ENCODE peak calls at places on chromosomes 3 and 15, in seven cellular contexts. T is amniotic stem cell; C is activated CD4-positive, CD25-positive, alpha-beta regulatory T cell; K is stimulated activated naive CD8-positive, alpha-beta T cell treated with anti-CD3 and anti-CD28 coated beads, Interleukin-15, Interleukin-2, amounts not matched to agents 100 U/mL and 50 U/mL, for 24 hours; S is natural killer cell; Q is fibroblast of pulmonary artery; J is foreskin fibroblast. V is an unnamed sample.

GRCh38 chr3:14140668-14141067 is 15.8 kb downstream of the TMEM43 start:
- DNase-seq in T (no peak), C (no peak), K (no peak), S (no peak), Q (no peak), J (no peak), V (no peak)

GRCh38 chr15:69958494-69959134 is 139.1 kb downstream of the TLE3 start:
- DNase-seq in T (no peak), C (no peak), K (no peak), S (no peak), Q (no peak), J (no peak), V (no peak)

GRCh38 chr3:151871639-151872468 is 1.6 kb upstream of the SUCNR1 start:
- DNase-seq in T (no peak), C (no peak), K (no peak), S (no peak), Q (peak; percentile 43), J (no peak), V (no peak)

GRCh38 chr3:195870442-195870841 is 37.9 kb downstream of the TNK2 start:
- DNase-seq in T (no peak), C (no peak), K (no peak), S (no peak), Q (no peak), J (no peak), V (no peak)

GRCh38 chr3:117645561-117646242 is 936.1 kb downstream of the TUSC7 start:
- DNase-seq in T (no peak), C (no peak), K (no peak), S (no peak), Q (no peak), J (no peak), V (no peak)

GRCh38 chr15:89378699-89379422 is 44.2 kb upstream of the POLG start:
- DNase-seq in T (no peak), C (no peak), K (no peak), S (no peak), Q (no peak), J (no peak), V (no peak)

GRCh38 chr15:101534376-101534970 is 45.0 kb upstream of the PCSK6 start:
- DNase-seq in T (no peak), C (no peak), K (no peak), S (no peak), Q (no peak), J (no peak), V (peak; percentile 1)

GRCh38 chr3:49469037-49469875 is 811 bp upstream of the DAG1 start:
- DNase-seq in T (peak; percentile 71), C (no peak), K (peak; percentile 20), S (no peak), Q (peak; percentile 71), J (peak; percentile 82), V (no peak)

GRCh38 chr3:182388506-182388905 is 404.8 kb upstream of the ATP11B start:
- DNase-seq in T (no peak), C (no peak), K (no peak), S (no peak), Q (no peak), J (no peak), V (no peak)

GRCh38 chr15:40768492-40769309 is 1.1 kb upstream of the C15orf62 start:
- DNase-seq in T (no peak), C (no peak), K (peak; percentile 33), S (no peak), Q (no peak), J (no peak), V (no peak)

GRCh38 chr3:52062499-52062898 is 6.1 kb upstream of the DUSP7 start:
- DNase-seq in T (peak; percentile 41), C (no peak), K (no peak), S (no peak), Q (peak; percentile 90), J (peak; percentile 87), V (no peak)

GRCh38 chr3:139213936-139214335 is 129.9 kb upstream of the MRPS22 start:
- DNase-seq in T (no peak), C (no peak), K (no peak), S (no peak), Q (no peak), J (no peak), V (no peak)

GRCh38 chr3:43710607-43711006 is 19.9 kb downstream of the ABHD5 start:
- DNase-seq in T (no peak), C (no peak), K (no peak), S (no peak), Q (no peak), J (no peak), V (no peak)

GRCh38 chr15:68526269-68526668 is 52.5 kb upstream of the CORO2B start:
- DNase-seq in T (peak; percentile 52), C (no peak), K (no peak), S (no peak), Q (peak; percentile 59), J (peak; percentile 21), V (no peak)

GRCh38 chr3:9211155-9211950 is 38.1 kb downstream of the SRGAP3 start:
- DNase-seq in T (no peak), C (no peak), K (no peak), S (no peak), Q (no peak), J (peak; percentile 48), V (no peak)

GRCh38 chr3:50189274-50189673 is 2.1 kb upstream of the GNAT1 start:
- DNase-seq in T (peak; percentile 90), C (no peak), K (peak; percentile 52), S (no peak), Q (peak; percentile 90), J (peak; percentile 74), V (no peak)

GRCh38 chr3:136247855-136248254 is 2.3 kb upstream of the PCCB start:
- DNase-seq in T (no peak), C (no peak), K (no peak), S (no peak), Q (no peak), J (no peak), V (no peak)

GRCh38 chr3:194407423-194407822 is 8.4 kb upstream of the GP5 start:
- DNase-seq in T (no peak), C (no peak), K (no peak), S (no peak), Q (peak; percentile 58), J (peak; percentile 26), V (no peak)

GRCh38 chr3:114499986-114500385 is 206.2 kb downstream of the TIGIT start:
- DNase-seq in T (no peak), C (no peak), K (no peak), S (no peak), Q (peak; percentile 29), J (no peak), V (no peak)

GRCh38 chr3:125110016-125110875 is 54.4 kb upstream of the HEG1 start:
- DNase-seq in T (peak; percentile 79), C (no peak), K (peak; percentile 50), S (no peak), Q (peak; percentile 83), J (peak; percentile 87), V (no peak)

GRCh38 chr15:95446854-95447253 is 883.6 kb upstream of the NR2F2 start:
- DNase-seq in T (no peak), C (no peak), K (peak; percentile 14), S (peak; percentile 26), Q (no peak), J (no peak), V (no peak)

GRCh38 chr3:47365213-47366153 is 15.3 kb upstream of the PTPN23 start:
- DNase-seq in T (peak; percentile 8), C (no peak), K (no peak), S (no peak), Q (peak; percentile 83), J (peak; percentile 67), V (no peak)